ENCODE peak calls at places on chromosomes 1 and 21, in eight cellular contexts. R is Peyer's patch, Q is HuH-7.5, S is naive B cell, M is AG08396, A is left cardiac atrium, Z is HTR-8/SVneo, I is AG04450. J is an unnamed sample.

GRCh38 chr1:245835386-245835785 is 671.7 kb downstream of the SMYD3 start:
- DNase-seq in R (no peak), Q (no peak), S (no peak), M (no peak), A (no peak), Z (no peak), I (no peak), J (no peak)

GRCh38 chr21:16079830-16080229 is 350.0 kb downstream of the USP25 start:
- DNase-seq in R (no peak), Q (peak), S (no peak), M (no peak), A (no peak), Z (no peak), I (no peak), J (no peak)

GRCh38 chr1:202189919-202190715 is 3.5 kb upstream of the LGR6 start:
- DNase-seq in R (no peak), Q (no peak), S (no peak), M (no peak), A (no peak), Z (no peak), I (no peak), J (no peak)

GRCh38 chr21:45979141-45979631 is 2.4 kb upstream of the COL6A1 start:
- DNase-seq in R (peak), Q (peak), S (no peak), M (no peak), A (peak), Z (no peak), I (no peak), J (no peak)

GRCh38 chr1:222618880-222619321 is 1.0 kb downstream of the MIA3 start:
- DNase-seq in R (no peak), Q (peak), S (no peak), M (peak), A (peak), Z (peak), I (no peak), J (no peak)

GRCh38 chr1:205512059-205513045 is 7.9 kb downstream of the CDK18 start:
- DNase-seq in R (no peak), Q (no peak), S (no peak), M (no peak), A (peak), Z (no peak), I (no peak), J (no peak)

GRCh38 chr1:46246548-46247432 is 773 bp upstream of the RAD54L start:
- DNase-seq in R (no peak), Q (peak), S (no peak), M (peak), A (peak), Z (peak), I (no peak), J (no peak)

GRCh38 chr1:229629251-229629650 is 3.2 kb downstream of the URB2 start:
- DNase-seq in R (no peak), Q (no peak), S (no peak), M (peak), A (no peak), Z (no peak), I (no peak), J (no peak)

GRCh38 chr21:35995522-35996088 is 64.7 kb downstream of the SETD4 start:
- DNase-seq in R (no peak), Q (no peak), S (no peak), M (no peak), A (no peak), Z (no peak), I (no peak), J (no peak)

GRCh38 chr1:204084247-204084772 is 11.4 kb downstream of the SOX13 start:
- DNase-seq in R (peak), Q (no peak), S (no peak), M (no peak), A (no peak), Z (no peak), I (no peak), J (no peak)

GRCh38 chr21:29654855-29655254 is 284.9 kb downstream of the GRIK1 start:
- DNase-seq in R (no peak), Q (no peak), S (no peak), M (no peak), A (no peak), Z (no peak), I (no peak), J (no peak)

GRCh38 chr1:39826583-39826982 is 37.9 kb upstream of the BMP8B start:
- DNase-seq in R (peak), Q (no peak), S (no peak), M (no peak), A (no peak), Z (no peak), I (no peak), J (no peak)

GRCh38 chr1:112911506-112911905 is 44.5 kb downstream of the SLC16A1 start:
- DNase-seq in R (no peak), Q (no peak), S (no peak), M (no peak), A (no peak), Z (no peak), I (no peak), J (no peak)

GRCh38 chr1:3454811-3455618 is 550 bp downstream of the ARHGEF16 start:
- DNase-seq in R (peak), Q (peak), S (no peak), M (no peak), A (peak), Z (peak), I (no peak), J (no peak)

GRCh38 chr1:1974834-1975233 is 28.8 kb downstream of the CFAP74 start:
- DNase-seq in R (no peak), Q (no peak), S (no peak), M (no peak), A (no peak), Z (no peak), I (no peak), J (no peak)

GRCh38 chr21:44303490-44303981 is 3.7 kb downstream of the PFKL start:
- DNase-seq in R (peak), Q (peak), S (no peak), M (no peak), A (no peak), Z (no peak), I (no peak), J (no peak)

GRCh38 chr1:64495878-64496277 is 25.9 kb downstream of the CACHD1 start:
- DNase-seq in R (no peak), Q (no peak), S (no peak), M (no peak), A (no peak), Z (no peak), I (no peak), J (no peak)

GRCh38 chr1:33349778-33350610 is 29.1 kb upstream of the A3GALT2 start:
- DNase-seq in R (peak), Q (peak), S (peak), M (peak), A (peak), Z (peak), I (no peak), J (no peak)

GRCh38 chr1:45767035-45767434 is 16.6 kb upstream of the IPP start:
- DNase-seq in R (no peak), Q (no peak), S (no peak), M (peak), A (no peak), Z (peak), I (no peak), J (no peak)

GRCh38 chr1:47507921-47508894 is 70.4 kb downstream of the FOXD2 start:
- DNase-seq in R (peak), Q (peak), S (no peak), M (peak), A (peak), Z (no peak), I (no peak), J (no peak)

GRCh38 chr1:67367370-67368345 is 60.0 kb downstream of the IL12RB2 start:
- DNase-seq in R (no peak), Q (peak), S (no peak), M (peak), A (peak), Z (no peak), I (no peak), J (no peak)

GRCh38 chr1:234926574-234927311 is 201.9 kb downstream of the TOMM20 start:
- DNase-seq in R (no peak), Q (no peak), S (peak), M (no peak), A (no peak), Z (no peak), I (no peak), J (peak)

GRCh38 chr1:3899776-3900149 is 309 bp downstream of the C1orf174 start:
- DNase-seq in R (no peak), Q (no peak), S (no peak), M (peak), A (no peak), Z (no peak), I (no peak), J (no peak)

GRCh38 chr1:246255773-246256172 is 251.3 kb downstream of the SMYD3 start:
- DNase-seq in R (no peak), Q (no peak), S (no peak), M (no peak), A (no peak), Z (no peak), I (no peak), J (no peak)